ENCODE peak calls at places on chromosomes 12 and 14, in nine cellular contexts. One of them, this sample, is unnamed.

GRCh38 chr12:13425766-13426165 is 229.2 kb downstream of the EMP1 start:
- DNase-seq in HCT116: no peak
- DNase-seq in RWPE1: peak
- DNase-seq in PC-9: peak
- DNase-seq in HL-60: no peak
- DNase-seq in neural progenitor cell: no peak
- DNase-seq in thyroid gland: no peak
- DNase-seq in mammary epithelial cell: peak
- DNase-seq in HepG2: no peak
- DNase-seq in this sample: no peak

GRCh38 chr12:64318605-64319004 is 72.0 kb downstream of the C12orf56 start:
- DNase-seq in HCT116: no peak
- DNase-seq in RWPE1: no peak
- DNase-seq in PC-9: no peak
- DNase-seq in HL-60: no peak
- DNase-seq in neural progenitor cell: no peak
- DNase-seq in thyroid gland: peak
- DNase-seq in mammary epithelial cell: no peak
- DNase-seq in HepG2: peak
- DNase-seq in this sample: peak

GRCh38 chr12:630656-631632 is 32.3 kb downstream of the NINJ2 start:
- DNase-seq in HCT116: no peak
- DNase-seq in RWPE1: no peak
- DNase-seq in PC-9: no peak
- DNase-seq in HL-60: peak
- DNase-seq in neural progenitor cell: peak
- DNase-seq in thyroid gland: no peak
- DNase-seq in mammary epithelial cell: no peak
- DNase-seq in HepG2: no peak
- DNase-seq in this sample: no peak

GRCh38 chr14:101080922-101081593 is 177.5 kb upstream of the RTL1 start:
- DNase-seq in HCT116: no peak
- DNase-seq in RWPE1: no peak
- DNase-seq in PC-9: no peak
- DNase-seq in HL-60: no peak
- DNase-seq in neural progenitor cell: no peak
- DNase-seq in thyroid gland: no peak
- DNase-seq in mammary epithelial cell: no peak
- DNase-seq in HepG2: no peak
- DNase-seq in this sample: no peak

GRCh38 chr12:11497438-11497837 is 102.1 kb upstream of the PRB2 start:
- DNase-seq in HCT116: no peak
- DNase-seq in RWPE1: no peak
- DNase-seq in PC-9: no peak
- DNase-seq in HL-60: no peak
- DNase-seq in neural progenitor cell: no peak
- DNase-seq in thyroid gland: no peak
- DNase-seq in mammary epithelial cell: no peak
- DNase-seq in HepG2: no peak
- DNase-seq in this sample: no peak

GRCh38 chr12:132270969-132271754 is 58.2 kb downstream of the GALNT9 start:
- DNase-seq in HCT116: no peak
- DNase-seq in RWPE1: no peak
- DNase-seq in PC-9: no peak
- DNase-seq in HL-60: no peak
- DNase-seq in neural progenitor cell: no peak
- DNase-seq in thyroid gland: peak
- DNase-seq in mammary epithelial cell: no peak
- DNase-seq in HepG2: no peak
- DNase-seq in this sample: no peak

GRCh38 chr12:132178801-132179401 is 34.6 kb downstream of the NOC4L start:
- DNase-seq in HCT116: no peak
- DNase-seq in RWPE1: no peak
- DNase-seq in PC-9: no peak
- DNase-seq in HL-60: no peak
- DNase-seq in neural progenitor cell: peak
- DNase-seq in thyroid gland: no peak
- DNase-seq in mammary epithelial cell: no peak
- DNase-seq in HepG2: no peak
- DNase-seq in this sample: no peak

GRCh38 chr12:67727652-67728295 is 79.2 kb downstream of the DYRK2 start:
- DNase-seq in HCT116: no peak
- DNase-seq in RWPE1: no peak
- DNase-seq in PC-9: no peak
- DNase-seq in HL-60: no peak
- DNase-seq in neural progenitor cell: no peak
- DNase-seq in thyroid gland: no peak
- DNase-seq in mammary epithelial cell: no peak
- DNase-seq in HepG2: no peak
- DNase-seq in this sample: no peak

GRCh38 chr14:70097576-70098256 is 91.0 kb downstream of the SLC8A3 start:
- DNase-seq in HCT116: no peak
- DNase-seq in RWPE1: no peak
- DNase-seq in PC-9: no peak
- DNase-seq in HL-60: no peak
- DNase-seq in neural progenitor cell: no peak
- DNase-seq in thyroid gland: no peak
- DNase-seq in mammary epithelial cell: no peak
- DNase-seq in HepG2: no peak
- DNase-seq in this sample: no peak

GRCh38 chr14:55000381-55000780 is 26.5 kb downstream of the WDHD1 start:
- DNase-seq in HCT116: no peak
- DNase-seq in RWPE1: no peak
- DNase-seq in PC-9: no peak
- DNase-seq in HL-60: peak
- DNase-seq in neural progenitor cell: no peak
- DNase-seq in thyroid gland: no peak
- DNase-seq in mammary epithelial cell: no peak
- DNase-seq in HepG2: no peak
- DNase-seq in this sample: no peak

GRCh38 chr12:30154996-30155730 is 371.4 kb upstream of the TMTC1 start:
- DNase-seq in HCT116: no peak
- DNase-seq in RWPE1: no peak
- DNase-seq in PC-9: no peak
- DNase-seq in HL-60: no peak
- DNase-seq in neural progenitor cell: no peak
- DNase-seq in thyroid gland: no peak
- DNase-seq in mammary epithelial cell: no peak
- DNase-seq in HepG2: no peak
- DNase-seq in this sample: no peak

GRCh38 chr14:45893127-45893526 is 640.1 kb upstream of the MIS18BP1 start:
- DNase-seq in HCT116: no peak
- DNase-seq in RWPE1: no peak
- DNase-seq in PC-9: no peak
- DNase-seq in HL-60: no peak
- DNase-seq in neural progenitor cell: no peak
- DNase-seq in thyroid gland: no peak
- DNase-seq in mammary epithelial cell: no peak
- DNase-seq in HepG2: no peak
- DNase-seq in this sample: no peak

GRCh38 chr14:73815849-73816816 is 35.5 kb upstream of the PTGR2 start:
- DNase-seq in HCT116: no peak
- DNase-seq in RWPE1: no peak
- DNase-seq in PC-9: no peak
- DNase-seq in HL-60: no peak
- DNase-seq in neural progenitor cell: no peak
- DNase-seq in thyroid gland: peak
- DNase-seq in mammary epithelial cell: no peak
- DNase-seq in HepG2: no peak
- DNase-seq in this sample: no peak

GRCh38 chr12:48995061-48995879 is 3.9 kb downstream of the DDN start:
- DNase-seq in HCT116: peak
- DNase-seq in RWPE1: peak
- DNase-seq in PC-9: peak
- DNase-seq in HL-60: peak
- DNase-seq in neural progenitor cell: peak
- DNase-seq in thyroid gland: peak
- DNase-seq in mammary epithelial cell: peak
- DNase-seq in HepG2: peak
- DNase-seq in this sample: peak

GRCh38 chr12:19239616-19240234 is 110.2 kb downstream of the PLEKHA5 start:
- DNase-seq in HCT116: no peak
- DNase-seq in RWPE1: no peak
- DNase-seq in PC-9: no peak
- DNase-seq in HL-60: no peak
- DNase-seq in neural progenitor cell: peak
- DNase-seq in thyroid gland: no peak
- DNase-seq in mammary epithelial cell: no peak
- DNase-seq in HepG2: no peak
- DNase-seq in this sample: no peak

GRCh38 chr12:92987362-92987761 is 58.3 kb upstream of the EEA1 start:
- DNase-seq in HCT116: peak
- DNase-seq in RWPE1: peak
- DNase-seq in PC-9: peak
- DNase-seq in HL-60: peak
- DNase-seq in neural progenitor cell: peak
- DNase-seq in thyroid gland: no peak
- DNase-seq in mammary epithelial cell: peak
- DNase-seq in HepG2: peak
- DNase-seq in this sample: peak

GRCh38 chr14:57754558-57754957 is 111.3 kb downstream of the SLC35F4 start:
- DNase-seq in HCT116: no peak
- DNase-seq in RWPE1: no peak
- DNase-seq in PC-9: no peak
- DNase-seq in HL-60: no peak
- DNase-seq in neural progenitor cell: no peak
- DNase-seq in thyroid gland: no peak
- DNase-seq in mammary epithelial cell: no peak
- DNase-seq in HepG2: no peak
- DNase-seq in this sample: no peak

GRCh38 chr12:45980540-45980939 is 9.8 kb downstream of the SCAF11 start:
- DNase-seq in HCT116: no peak
- DNase-seq in RWPE1: no peak
- DNase-seq in PC-9: no peak
- DNase-seq in HL-60: no peak
- DNase-seq in neural progenitor cell: no peak
- DNase-seq in thyroid gland: no peak
- DNase-seq in mammary epithelial cell: no peak
- DNase-seq in HepG2: no peak
- DNase-seq in this sample: no peak

GRCh38 chr12:6613776-6614512 is 6.8 kb upstream of the CHD4 start:
- DNase-seq in HCT116: peak
- DNase-seq in RWPE1: peak
- DNase-seq in PC-9: peak
- DNase-seq in HL-60: peak
- DNase-seq in neural progenitor cell: peak
- DNase-seq in thyroid gland: peak
- DNase-seq in mammary epithelial cell: peak
- DNase-seq in HepG2: peak
- DNase-seq in this sample: peak
- TF ChIP-seq CTCF in HCT116: peak
- TF ChIP-seq CTCF in RWPE1: no peak
- TF ChIP-seq CTCF in PC-9: no peak
- TF ChIP-seq CTCF in HL-60: no peak
- TF ChIP-seq CTCF in neural progenitor cell: peak
- TF ChIP-seq CTCF in thyroid gland: no peak
- TF ChIP-seq CTCF in mammary epithelial cell: no peak
- TF ChIP-seq CTCF in HepG2: peak
- TF ChIP-seq CTCF in this sample: no peak

GRCh38 chr12:124021025-124021406 is 48.0 kb downstream of the ZNF664 start:
- DNase-seq in HCT116: no peak
- DNase-seq in RWPE1: no peak
- DNase-seq in PC-9: no peak
- DNase-seq in HL-60: no peak
- DNase-seq in neural progenitor cell: no peak
- DNase-seq in thyroid gland: no peak
- DNase-seq in mammary epithelial cell: no peak
- DNase-seq in HepG2: no peak
- DNase-seq in this sample: no peak
- TF ChIP-seq CTCF in HCT116: no peak
- TF ChIP-seq CTCF in RWPE1: no peak
- TF ChIP-seq CTCF in PC-9: no peak
- TF ChIP-seq CTCF in HL-60: no peak
- TF ChIP-seq CTCF in neural progenitor cell: no peak
- TF ChIP-seq CTCF in thyroid gland: no peak
- TF ChIP-seq CTCF in mammary epithelial cell: no peak
- TF ChIP-seq CTCF in HepG2: no peak
- TF ChIP-seq CTCF in this sample: no peak

GRCh38 chr12:71014180-71014785 is 93.7 kb upstream of the PTPRR start:
- DNase-seq in HCT116: peak
- DNase-seq in RWPE1: peak
- DNase-seq in PC-9: peak
- DNase-seq in HL-60: no peak
- DNase-seq in neural progenitor cell: peak
- DNase-seq in thyroid gland: no peak
- DNase-seq in mammary epithelial cell: peak
- DNase-seq in HepG2: peak
- DNase-seq in this sample: no peak
- TF ChIP-seq CTCF in HCT116: peak
- TF ChIP-seq CTCF in RWPE1: peak
- TF ChIP-seq CTCF in PC-9: peak
- TF ChIP-seq CTCF in HL-60: no peak
- TF ChIP-seq CTCF in neural progenitor cell: peak
- TF ChIP-seq CTCF in thyroid gland: peak
- TF ChIP-seq CTCF in mammary epithelial cell: peak
- TF ChIP-seq CTCF in HepG2: peak
- TF ChIP-seq CTCF in this sample: peak

GRCh38 chr14:60563113-60563512 is 54.2 kb downstream of the SIX6 start:
- DNase-seq in HCT116: no peak
- DNase-seq in RWPE1: no peak
- DNase-seq in PC-9: no peak
- DNase-seq in HL-60: no peak
- DNase-seq in neural progenitor cell: no peak
- DNase-seq in thyroid gland: no peak
- DNase-seq in mammary epithelial cell: no peak
- DNase-seq in HepG2: no peak
- DNase-seq in this sample: no peak

GRCh38 chr14:60565211-60565610 is 56.3 kb downstream of the SIX6 start:
- DNase-seq in HCT116: no peak
- DNase-seq in RWPE1: no peak
- DNase-seq in PC-9: no peak
- DNase-seq in HL-60: no peak
- DNase-seq in neural progenitor cell: no peak
- DNase-seq in thyroid gland: peak
- DNase-seq in mammary epithelial cell: peak
- DNase-seq in HepG2: no peak
- DNase-seq in this sample: no peak

GRCh38 chr14:60561845-60562746 is 53.1 kb downstream of the SIX6 start:
- DNase-seq in HCT116: peak
- DNase-seq in RWPE1: peak
- DNase-seq in PC-9: peak
- DNase-seq in HL-60: peak
- DNase-seq in neural progenitor cell: peak
- DNase-seq in thyroid gland: peak
- DNase-seq in mammary epithelial cell: peak
- DNase-seq in HepG2: peak
- DNase-seq in this sample: peak
- TF ChIP-seq CTCF in HCT116: peak
- TF ChIP-seq CTCF in RWPE1: peak
- TF ChIP-seq CTCF in PC-9: peak
- TF ChIP-seq CTCF in HL-60: peak
- TF ChIP-seq CTCF in neural progenitor cell: peak
- TF ChIP-seq CTCF in thyroid gland: peak
- TF ChIP-seq CTCF in mammary epithelial cell: peak
- TF ChIP-seq CTCF in HepG2: peak
- TF ChIP-seq CTCF in this sample: peak

DNA sequence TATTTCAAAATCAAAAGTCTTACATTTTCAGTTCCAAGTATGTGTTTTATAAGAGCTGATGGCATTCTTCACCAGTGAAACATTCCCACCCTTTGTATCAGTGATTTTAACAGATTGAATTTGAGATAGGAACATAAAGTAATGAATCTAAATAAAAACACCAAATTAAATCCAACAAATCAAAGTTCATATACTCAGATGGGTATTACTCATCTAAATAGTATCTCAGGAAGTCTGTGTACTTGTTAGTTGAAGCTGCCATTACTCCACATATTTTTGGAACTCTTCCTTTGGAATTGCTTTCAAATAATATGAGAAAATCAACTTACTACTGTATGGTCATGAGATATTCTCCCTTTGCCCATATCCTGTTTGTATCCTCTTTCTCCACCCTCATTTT is 89.1 kb downstream of the MIA2 start:
- DNase-seq in HCT116: no peak
- DNase-seq in RWPE1: no peak
- DNase-seq in PC-9: no peak
- DNase-seq in HL-60: no peak
- DNase-seq in neural progenitor cell: no peak
- DNase-seq in thyroid gland: no peak
- DNase-seq in mammary epithelial cell: no peak
- DNase-seq in HepG2: no peak
- DNase-seq in this sample: no peak
- TF ChIP-seq CTCF in HCT116: no peak
- TF ChIP-seq CTCF in RWPE1: no peak
- TF ChIP-seq CTCF in PC-9: no peak
- TF ChIP-seq CTCF in HL-60: no peak
- TF ChIP-seq CTCF in neural progenitor cell: no peak
- TF ChIP-seq CTCF in thyroid gland: no peak
- TF ChIP-seq CTCF in mammary epithelial cell: no peak
- TF ChIP-seq CTCF in HepG2: no peak
- TF ChIP-seq CTCF in this sample: no peak

This sample was measured in neural crest cell.